ENCODE peak calls at places on chromosomes 5 and 9, in eight cellular contexts. B, T, V, K, U, J, Z and L are unnamed samples.

GRCh38 chr9:129281506-129282145 is 103.6 kb upstream of the IER5L start:
- DNase-seq in V (no peak), J (no peak), T (no peak), Z (no peak), U (no peak), B (no peak), K (no peak), L (no peak)

GRCh38 chr9:20996809-20997208 is 34.6 kb downstream of the HACD4 start:
- DNase-seq in K (no peak), J (no peak), U (no peak), Z (peak), B (no peak), V (no peak), T (peak), L (no peak)

GRCh38 chr9:133589454-133590227 is 19.5 kb downstream of the FAM163B start:
- DNase-seq in T (peak), Z (no peak), K (no peak), J (no peak), U (no peak), B (no peak), V (peak), L (peak)

GRCh38 chr5:73826761-73827450 is 200.9 kb downstream of the ARHGEF28 start:
- DNase-seq in B (peak), V (no peak), T (no peak), J (peak), K (peak), Z (no peak), U (peak), L (no peak)

GRCh38 chr5:5341531-5342292 is 80.8 kb upstream of the ICE1 start:
- DNase-seq in V (no peak), B (peak), Z (no peak), U (no peak), K (no peak), J (peak), T (no peak), L (no peak)

GRCh38 chr9:111195779-111196178 is 134.2 kb downstream of the OR2K2 start:
- DNase-seq in J (no peak), K (no peak), T (no peak), V (no peak), U (no peak), Z (no peak), B (no peak), L (no peak)

GRCh38 chr9:101578378-101578777 is 16.4 kb downstream of the PPP3R2 start:
- DNase-seq in U (no peak), T (no peak), V (no peak), J (peak), B (no peak), Z (no peak), K (no peak), L (no peak)

GRCh38 chr5:96410013-96410412 is 23.0 kb downstream of the PCSK1 start:
- DNase-seq in U (no peak), Z (no peak), T (no peak), K (no peak), V (no peak), B (peak), J (peak), L (no peak)

GRCh38 chr9:113715086-113715485 is 161.0 kb upstream of the ZNF618 start:
- DNase-seq in U (no peak), V (no peak), Z (no peak), K (no peak), T (no peak), B (peak), J (peak), L (no peak)

GRCh38 chr9:89863141-89863540 is 258.3 kb downstream of the GADD45G start:
- DNase-seq in U (no peak), Z (no peak), K (no peak), J (no peak), V (no peak), T (no peak), B (no peak), L (no peak)

GRCh38 chr9:444528-444927 is 229.9 kb downstream of the DOCK8 start:
- DNase-seq in Z (no peak), B (no peak), U (no peak), T (no peak), K (no peak), J (peak), V (no peak), L (peak)

GRCh38 chr9:135612437-135612836 is 26.9 kb downstream of the GLT6D1 start:
- DNase-seq in V (peak), T (no peak), U (no peak), J (no peak), K (no peak), Z (no peak), B (no peak), L (no peak)

GRCh38 chr5:62043289-62044274 is 262.4 kb upstream of the KIF2A start:
- DNase-seq in K (no peak), Z (no peak), J (no peak), U (no peak), V (peak), B (no peak), T (no peak), L (peak)

GRCh38 chr9:85522459-85523092 is 219.2 kb downstream of the AGTPBP1 start:
- DNase-seq in T (peak), V (peak), B (peak), J (peak), K (no peak), U (peak), Z (no peak), L (peak)

GRCh38 chr9:471320-471719 is 256.7 kb downstream of the DOCK8 start:
- DNase-seq in T (no peak), U (no peak), Z (no peak), J (no peak), B (no peak), K (no peak), V (no peak), L (no peak)

GRCh38 chr5:118752992-118753391 is 235.4 kb downstream of the DTWD2 start:
- DNase-seq in U (no peak), Z (no peak), V (no peak), K (no peak), T (no peak), J (no peak), B (no peak), L (no peak)

GRCh38 chr5:42992035-42992570 is 48.0 kb downstream of the ANXA2R start:
- DNase-seq in T (peak), Z (peak), B (peak), J (peak), U (peak), V (peak), K (no peak), L (peak)